ENCODE peak calls at places on chromosomes 1 and 21, in ten cellular contexts. F, A, J, Y, P, Z, H, K, D and I are unnamed samples.

GRCh38 chr1:156319664-156320063 is 18.4 kb downstream of the CCT3 start:
- DNase-seq in J (peak), Z (no peak), D (no peak), K (peak), A (no peak), H (no peak), F (no peak), P (peak), Y (no peak), I (no peak)

GRCh38 chr1:168441745-168442144 is 102.1 kb downstream of the XCL2 start:
- DNase-seq in K (no peak), F (no peak), J (no peak), A (no peak), P (peak), Y (no peak), Z (no peak), H (no peak), D (no peak), I (no peak)

GRCh38 chr1:167912294-167912693 is 1.6 kb downstream of the ADCY10 start:
- DNase-seq in A (no peak), P (no peak), J (no peak), F (no peak), Z (no peak), H (no peak), Y (no peak), K (no peak), D (no peak), I (no peak)

GRCh38 chr1:84883286-84883685 is 9.7 kb downstream of the LPAR3 start:
- DNase-seq in K (no peak), F (peak), Y (no peak), P (no peak), A (no peak), H (no peak), D (no peak), J (no peak), Z (no peak), I (no peak)

GRCh38 chr21:44368711-44369446 is 15.5 kb downstream of the TRPM2 start:
- DNase-seq in P (no peak), K (peak), H (no peak), Y (no peak), J (no peak), Z (no peak), A (no peak), F (no peak), D (peak), I (no peak)

GRCh38 chr21:44427241-44428120 is 27.8 kb upstream of the LRRC3 start:
- DNase-seq in Z (no peak), Y (no peak), P (no peak), D (peak), A (no peak), H (no peak), F (no peak), J (no peak), K (no peak), I (no peak)

GRCh38 chr1:32180186-32181060 is 948 bp downstream of the TXLNA start:
- DNase-seq in P (no peak), A (peak), Z (no peak), H (no peak), Y (no peak), K (no peak), D (peak), F (peak), J (no peak), I (no peak)

GRCh38 chr1:182713939-182714338 is 29.6 kb upstream of the RGS8 start:
- DNase-seq in A (no peak), Y (no peak), D (no peak), P (no peak), H (no peak), K (no peak), J (no peak), F (no peak), Z (no peak), I (no peak)

GRCh38 chr1:96980448-96980847 is 258.9 kb downstream of the PTBP2 start:
- DNase-seq in A (no peak), P (no peak), D (no peak), K (no peak), J (no peak), H (no peak), F (no peak), Z (no peak), Y (no peak), I (no peak)

GRCh38 chr1:155043259-155043658 is 7.9 kb upstream of the ADAM15 start:
- DNase-seq in H (no peak), J (no peak), Y (no peak), K (no peak), Z (no peak), P (no peak), F (no peak), D (no peak), A (no peak), I (no peak)

GRCh38 chr1:88462481-88463261 is 221.4 kb upstream of the PKN2 start:
- DNase-seq in F (peak), K (peak), J (peak), Y (no peak), D (peak), P (peak), A (no peak), H (no peak), Z (peak), I (no peak)

GRCh38 chr21:38804617-38805281 is 980 bp upstream of the ETS2 start:
- DNase-seq in H (no peak), J (no peak), P (peak), A (peak), K (no peak), Y (no peak), Z (peak), F (peak), D (no peak), I (peak)

GRCh38 chr1:61781151-61781550 is 38.9 kb downstream of the PATJ start:
- DNase-seq in F (no peak), P (no peak), A (no peak), J (no peak), K (no peak), Z (no peak), D (no peak), Y (no peak), H (no peak), I (no peak)

GRCh38 chr1:235583511-235584001 is 66.0 kb downstream of the GNG4 start:
- DNase-seq in A (no peak), J (no peak), K (peak), Z (peak), P (no peak), Y (no peak), D (no peak), H (no peak), F (no peak), I (no peak)